ENCODE peak calls at places on chromosome 6, in nine cellular contexts. One of them, this sample, is unnamed.
A peak's percentile ranks its signal among the peaks of the same experiment; 100 is the strongest.

GRCh38 chr6:89411269-89412070 is 603 bp downstream of the RRAGD start:
- DNase-seq in GM12865: peak; percentile 45
- DNase-seq in occipital lobe: peak; percentile 39
- DNase-seq in AG09319: no peak
- DNase-seq in colonic mucosa: peak; percentile 25
- DNase-seq in C1 segment of cervical spinal cord: peak; percentile 50
- DNase-seq in stimulated activated CD4-positive, alpha-beta T cell treated with anti-CD3 and anti-CD28 coated beads, Interleukin-1b, Interleukin-23, amount 100 ng/mL, for 1 hour: no peak
- DNase-seq in Daoy: peak; percentile 42
- DNase-seq in activated gamma-delta T cell: peak; percentile 21
- DNase-seq in this sample: no peak

GRCh38 chr6:161618816-161619454 is 345.1 kb upstream of the AGPAT4 start:
- DNase-seq in AG09319: peak; percentile 50
- DNase-seq in stimulated activated CD4-positive, alpha-beta T cell treated with anti-CD3 and anti-CD28 coated beads, Interleukin-1b, Interleukin-23, amount 100 ng/mL, for 1 hour: no peak
- DNase-seq in colonic mucosa: no peak
- DNase-seq in GM12865: peak; percentile 38
- DNase-seq in occipital lobe: peak; percentile 52
- DNase-seq in Daoy: peak; percentile 70
- DNase-seq in activated gamma-delta T cell: no peak
- DNase-seq in C1 segment of cervical spinal cord: peak; percentile 19
- DNase-seq in this sample: peak; percentile 63

GRCh38 chr6:158231551-158232444 is 63.6 kb downstream of the GTF2H5 start:
- DNase-seq in occipital lobe: peak; percentile 59
- DNase-seq in Daoy: peak; percentile 85
- DNase-seq in GM12865: peak; percentile 81
- DNase-seq in AG09319: peak; percentile 23
- DNase-seq in activated gamma-delta T cell: peak; percentile 69
- DNase-seq in stimulated activated CD4-positive, alpha-beta T cell treated with anti-CD3 and anti-CD28 coated beads, Interleukin-1b, Interleukin-23, amount 100 ng/mL, for 1 hour: peak; percentile 46
- DNase-seq in C1 segment of cervical spinal cord: peak; percentile 63
- DNase-seq in colonic mucosa: peak; percentile 76
- DNase-seq in this sample: peak; percentile 50

GRCh38 chr6:99148761-99149160 is 200.7 kb downstream of the FAXC start:
- DNase-seq in activated gamma-delta T cell: no peak
- DNase-seq in occipital lobe: no peak
- DNase-seq in C1 segment of cervical spinal cord: no peak
- DNase-seq in Daoy: no peak
- DNase-seq in colonic mucosa: no peak
- DNase-seq in stimulated activated CD4-positive, alpha-beta T cell treated with anti-CD3 and anti-CD28 coated beads, Interleukin-1b, Interleukin-23, amount 100 ng/mL, for 1 hour: no peak
- DNase-seq in GM12865: no peak
- DNase-seq in AG09319: no peak
- DNase-seq in this sample: no peak

GRCh38 chr6:143451531-143451930 is 926 bp downstream of the PEX3 start:
- DNase-seq in occipital lobe: no peak
- DNase-seq in stimulated activated CD4-positive, alpha-beta T cell treated with anti-CD3 and anti-CD28 coated beads, Interleukin-1b, Interleukin-23, amount 100 ng/mL, for 1 hour: no peak
- DNase-seq in GM12865: no peak
- DNase-seq in Daoy: no peak
- DNase-seq in activated gamma-delta T cell: no peak
- DNase-seq in C1 segment of cervical spinal cord: no peak
- DNase-seq in colonic mucosa: no peak
- DNase-seq in AG09319: no peak
- DNase-seq in this sample: peak; percentile 34

GRCh38 chr6:85460951-85461805 is 11.3 kb downstream of the NT5E start:
- DNase-seq in AG09319: no peak
- DNase-seq in occipital lobe: no peak
- DNase-seq in Daoy: peak; percentile 73
- DNase-seq in C1 segment of cervical spinal cord: no peak
- DNase-seq in GM12865: peak; percentile 87
- DNase-seq in colonic mucosa: no peak
- DNase-seq in activated gamma-delta T cell: no peak
- DNase-seq in stimulated activated CD4-positive, alpha-beta T cell treated with anti-CD3 and anti-CD28 coated beads, Interleukin-1b, Interleukin-23, amount 100 ng/mL, for 1 hour: no peak
- DNase-seq in this sample: peak; percentile 90

GRCh38 chr6:82567621-82568020 is 204.0 kb downstream of the TPBG start:
- DNase-seq in colonic mucosa: no peak
- DNase-seq in activated gamma-delta T cell: no peak
- DNase-seq in AG09319: no peak
- DNase-seq in GM12865: no peak
- DNase-seq in Daoy: no peak
- DNase-seq in occipital lobe: no peak
- DNase-seq in stimulated activated CD4-positive, alpha-beta T cell treated with anti-CD3 and anti-CD28 coated beads, Interleukin-1b, Interleukin-23, amount 100 ng/mL, for 1 hour: no peak
- DNase-seq in C1 segment of cervical spinal cord: no peak
- DNase-seq in this sample: no peak

GRCh38 chr6:140062042-140063041 is 687.9 kb upstream of the CITED2 start:
- DNase-seq in stimulated activated CD4-positive, alpha-beta T cell treated with anti-CD3 and anti-CD28 coated beads, Interleukin-1b, Interleukin-23, amount 100 ng/mL, for 1 hour: no peak
- DNase-seq in GM12865: no peak
- DNase-seq in AG09319: peak; percentile 85
- DNase-seq in Daoy: peak; percentile 60
- DNase-seq in activated gamma-delta T cell: no peak
- DNase-seq in C1 segment of cervical spinal cord: no peak
- DNase-seq in colonic mucosa: no peak
- DNase-seq in occipital lobe: no peak
- DNase-seq in this sample: peak; percentile 99

This sample was measured in choroid plexus epithelial cell.